ENCODE peak calls at places on chromosomes 11 and 22, in seven cellular contexts. C is fibroblast of villous mesenchyme, K is upper lobe of right lung, Y is EH, Q is Ammon's horn, L is NCI-H345, S is mucosa of gallbladder. M is an unnamed sample.

GRCh38 chr11:11580012-11580411 is 41.8 kb downstream of the GALNT18 start:
- DNase-seq in C (no peak), K (no peak), Y (no peak), Q (no peak), L (no peak), S (peak), M (no peak)

GRCh38 chr22:43042101-43042780 is 27.3 kb upstream of the PACSIN2 start:
- DNase-seq in C (no peak), K (no peak), Y (peak), Q (no peak), L (peak), S (no peak), M (no peak)

GRCh38 chr11:75151346-75152047 is 590 bp downstream of the SLCO2B1 start:
- DNase-seq in C (no peak), K (no peak), Y (no peak), Q (no peak), L (peak), S (no peak), M (no peak)

GRCh38 chr11:62251698-62252097 is 9.7 kb downstream of the SCGB1D2 start:
- DNase-seq in C (no peak), K (no peak), Y (no peak), Q (no peak), L (no peak), S (no peak), M (no peak)

GRCh38 chr11:118050208-118050891 is 26.5 kb upstream of the TMPRSS4 start:
- DNase-seq in C (no peak), K (no peak), Y (no peak), Q (no peak), L (no peak), S (no peak), M (no peak)

GRCh38 chr22:41684194-41684593 is 4.5 kb downstream of the SNU13 start:
- DNase-seq in C (no peak), K (no peak), Y (no peak), Q (no peak), L (no peak), S (no peak), M (no peak)

GRCh38 chr22:45929649-45930048 is 47.3 kb downstream of the WNT7B start:
- DNase-seq in C (no peak), K (no peak), Y (no peak), Q (no peak), L (no peak), S (no peak), M (no peak)

GRCh38 chr22:49768511-49768910 is 59.2 kb downstream of the BRD1 start:
- DNase-seq in C (no peak), K (peak), Y (no peak), Q (no peak), L (no peak), S (no peak), M (no peak)

GRCh38 chr11:3037041-3037944 is 19.9 kb downstream of the CARS1 start:
- DNase-seq in C (peak), K (peak), Y (peak), Q (peak), L (peak), S (peak), M (peak)

GRCh38 chr11:118343248-118343647 is 743 bp upstream of the CD3D start:
- DNase-seq in C (no peak), K (no peak), Y (no peak), Q (no peak), L (no peak), S (no peak), M (no peak)